ENCODE peak calls at places on chromosome 10, in five cellular contexts. X is OCI-LY7, Y is fibroblast of lung, W is psoas muscle, R is AG09309. G is an unnamed sample.

GRCh38 chr10:129740532-129741279 is 223.4 kb downstream of the EBF3 start:
- DNase-seq in R (no peak), X (no peak), W (no peak), Y (no peak), G (no peak)

GRCh38 chr10:117684673-117685211 is 142.2 kb downstream of the EMX2 start:
- DNase-seq in W (peak), R (no peak), Y (no peak), X (no peak), G (no peak)

GRCh38 chr10:8050561-8051108 is 3.9 kb upstream of the GATA3 start:
- DNase-seq in W (peak), R (no peak), Y (peak), X (no peak), G (no peak)

GRCh38 chr10:73744690-73744994 is 470 bp downstream of the SEC24C start:
- DNase-seq in X (peak), W (peak), R (no peak), Y (peak), G (no peak)

GRCh38 chr10:230758-231157 is 95.5 kb downstream of the ZMYND11 start:
- DNase-seq in X (peak), W (no peak), Y (peak), R (no peak), G (no peak)

GRCh38 chr10:128125416-128125943 is 743 bp downstream of the MKI67 start:
- DNase-seq in Y (peak), X (peak), R (no peak), W (no peak), G (no peak)

GRCh38 chr10:72219229-72219814 is 3.2 kb upstream of the ASCC1 start:
- DNase-seq in W (no peak), Y (no peak), X (no peak), R (no peak), G (no peak)

GRCh38 chr10:133393401-133394063 is 425 bp upstream of the MTG1 start:
- DNase-seq in R (no peak), W (no peak), Y (no peak), X (no peak), G (no peak)

GRCh38 chr10:112361951-112362770 is 11.8 kb upstream of the ACSL5 start:
- DNase-seq in Y (peak), X (no peak), W (no peak), R (no peak), G (peak)

GRCh38 chr10:51892313-51892712 is 192.9 kb upstream of the CSTF2T start:
- DNase-seq in W (no peak), Y (no peak), X (no peak), R (no peak), G (no peak)

GRCh38 chr10:61835069-61835908 is 66.2 kb upstream of the ARID5B start:
- DNase-seq in X (peak), Y (peak), R (no peak), W (no peak), G (peak)

GRCh38 chr10:11152801-11153200 is 135.1 kb downstream of the CELF2 start:
- DNase-seq in R (no peak), X (no peak), Y (no peak), W (no peak), G (no peak)

GRCh38 chr10:114962441-114962840 is 24.4 kb downstream of the TRUB1 start:
- DNase-seq in W (no peak), X (no peak), Y (no peak), R (no peak), G (no peak)

GRCh38 chr10:69051303-69051702 is 36.6 kb upstream of the SRGN start:
- DNase-seq in Y (peak), X (no peak), W (no peak), R (no peak), G (no peak)

GRCh38 chr10:28280652-28281051 is 22.2 kb downstream of the MPP7 start:
- DNase-seq in Y (peak), R (no peak), X (no peak), W (no peak), G (no peak)

GRCh38 chr10:69868821-69869220 is 67.1 kb downstream of the COL13A1 start:
- DNase-seq in R (no peak), W (peak), Y (no peak), X (no peak), G (no peak)

GRCh38 chr10:24310104-24310503 is 101.2 kb downstream of the KIAA1217 start:
- DNase-seq in R (no peak), Y (peak), W (no peak), X (no peak), G (no peak)

GRCh38 chr10:99292159-99292558 is 37.0 kb upstream of the CNNM1 start:
- DNase-seq in W (no peak), Y (peak), R (peak), X (no peak), G (peak)

GRCh38 chr10:17731331-17731730 is 20.7 kb upstream of the TMEM236 start:
- DNase-seq in W (no peak), Y (no peak), R (no peak), X (no peak), G (no peak)

GRCh38 chr10:87053121-87053520 is 33.0 kb downstream of the FAM25A start:
- DNase-seq in X (no peak), R (no peak), Y (no peak), W (no peak), G (no peak)

GRCh38 chr10:84201244-84201606 is 6.9 kb downstream of the CDHR1 start:
- DNase-seq in X (no peak), R (no peak), W (no peak), Y (no peak), G (no peak)
- TF ChIP-seq CTCF in X (no peak), R (no peak), W (no peak), Y (no peak), G (no peak)

GRCh38 chr10:63712717-63713115 is 191.5 kb downstream of the REEP3 start:
- DNase-seq in X (no peak), R (no peak), W (no peak), Y (no peak), G (no peak)
- H3K4me3 ChIP-seq in X (no peak), R (no peak), W (no peak), Y (no peak), G (no peak)

DNA sequence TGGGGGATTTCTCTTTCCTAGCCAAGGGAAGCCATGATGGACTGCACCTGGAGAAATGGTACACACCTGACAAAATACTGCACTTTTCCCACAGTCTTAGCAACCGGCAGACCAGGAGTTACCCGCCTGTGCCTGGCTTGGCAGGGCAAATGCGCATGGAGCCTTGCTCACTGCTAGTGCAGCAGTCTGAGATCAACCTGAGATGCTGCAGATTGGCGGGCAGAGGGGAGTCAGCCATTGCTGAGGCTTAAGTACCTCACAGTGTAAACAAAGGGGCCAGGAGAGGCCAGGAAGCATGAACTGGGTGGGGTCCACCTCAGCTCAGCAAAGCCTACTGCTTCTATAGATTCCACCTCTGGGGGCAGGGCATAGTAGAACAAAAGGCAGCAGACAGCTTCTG is 49.4 kb downstream of the OR13A1 start:
- DNase-seq in Y (no peak), R (no peak), W (no peak), X (no peak), G (no peak)
- TF ChIP-seq CTCF in Y (no peak), R (no peak), W (no peak), X (no peak), G (no peak)

GRCh38 chr10:63628526-63629362 is 107.5 kb downstream of the REEP3 start:
- DNase-seq in Y (peak), W (peak), X (peak), R (no peak), G (peak)
- H3K4me3 ChIP-seq in Y (peak), W (peak), X (peak), R (peak), G (peak)

GRCh38 chr10:59057350-59057749 is 119.1 kb upstream of the PHYHIPL start:
- DNase-seq in W (no peak), Y (no peak), R (no peak), X (no peak), G (no peak)
- TF ChIP-seq CTCF in W (no peak), Y (no peak), R (no peak), X (no peak), G (no peak)

GRCh38 chr10:3805791-3806381 is 20.9 kb upstream of the KLF6 start:
- DNase-seq in Y (peak), R (no peak), X (peak), W (peak), G (peak)
- H3K4me3 ChIP-seq in Y (no peak), R (no peak), X (peak), W (peak), G (peak)

GRCh38 chr10:44990302-44990655 is 10.4 kb upstream of the ZNF22 start:
- DNase-seq in R (no peak), X (peak), Y (no peak), W (no peak), G (no peak)
- TF ChIP-seq CTCF in R (no peak), X (peak), Y (no peak), W (no peak), G (peak)

GRCh38 chr10:120691623-120692022 is 159.5 kb upstream of the WDR11 start:
- DNase-seq in Y (no peak), W (no peak), R (no peak), X (no peak), G (no peak)
- H3K4me3 ChIP-seq in Y (peak), W (no peak), R (no peak), X (no peak), G (no peak)

G was measured in HFF-Myc.